ENCODE peak calls at places on chromosomes 4 and X, in seven cellular contexts. M is hepatic stellate cell; L is activated CD4-positive, alpha-beta T cell treated with anti-CD3 and anti-CD28 coated beads, Interleukin-2, amount 50 U/mL, for 1 hour; H is anterior cingulate cortex; R is dorsolateral prefrontal cortex; Y is C1 segment of cervical spinal cord; V is GOT3. X is an unnamed sample.

GRCh38 chr4:122329876-122330595 is 48.8 kb upstream of the ADAD1 start:
- DNase-seq in H (no peak), L (no peak), R (no peak), V (no peak), Y (no peak), M (peak; percentile 4), X (no peak)

GRCh38 chr4:97910005-97910404 is 233.3 kb downstream of the STPG2 start:
- DNase-seq in R (no peak), L (no peak), H (no peak), Y (no peak), V (no peak), M (no peak), X (peak; percentile 18)

GRCh38 chr4:57430706-57431105 is 320.5 kb upstream of the IGFBP7 start:
- DNase-seq in M (no peak), Y (no peak), H (no peak), V (no peak), L (no peak), R (no peak), X (no peak)

GRCh38 chr4:123342498-123342897 is 54.1 kb upstream of the SPRY1 start:
- DNase-seq in V (no peak), H (no peak), L (no peak), R (no peak), Y (no peak), M (no peak), X (no peak)

GRCh38 chr4:30720021-30720655 is at the start of gene PCDH7:
- DNase-seq in Y (no peak), H (no peak), R (peak; percentile 54), M (peak; percentile 54), V (no peak), L (no peak), X (no peak)

GRCh38 chrX:130121505-130121800 is 11.2 kb upstream of the ELF4 start:
- DNase-seq in Y (no peak), V (no peak), L (no peak), M (no peak), R (no peak), H (no peak), X (peak; percentile 75)

GRCh38 chr4:163662761-163663160 is 168.3 kb downstream of the TMA16 start:
- DNase-seq in V (no peak), L (no peak), M (no peak), H (no peak), R (no peak), Y (no peak), X (no peak)

GRCh38 chrX:72236841-72237240 is 2.0 kb downstream of the ERCC6L start:
- DNase-seq in V (no peak), M (peak; percentile 24), L (no peak), R (no peak), H (no peak), Y (no peak), X (no peak)

GRCh38 chrX:68698955-68699354 is 51.5 kb downstream of the STARD8 start:
- DNase-seq in M (no peak), L (no peak), Y (no peak), R (no peak), V (no peak), H (no peak), X (no peak)

GRCh38 chrX:104281564-104281963 is 26.8 kb upstream of the ESX1 start:
- DNase-seq in R (no peak), V (no peak), H (no peak), Y (no peak), L (no peak), M (no peak), X (no peak)

GRCh38 chr4:48194986-48195773 is 61.1 kb upstream of the TXK start:
- DNase-seq in L (no peak), Y (no peak), V (no peak), H (no peak), R (no peak), M (no peak), X (no peak)

GRCh38 chr4:11418610-11419009 is 10.1 kb downstream of the HS3ST1 start:
- DNase-seq in L (no peak), H (no peak), Y (no peak), V (no peak), M (no peak), R (no peak), X (no peak)

GRCh38 chrX:43750248-43750676 is 94.2 kb downstream of the MAOA start:
- DNase-seq in R (no peak), V (no peak), H (peak; percentile 7), Y (no peak), M (peak; percentile 22), L (peak; percentile 15), X (no peak)

GRCh38 chr4:25080571-25080970 is 49.8 kb upstream of the LGI2 start:
- DNase-seq in V (no peak), M (no peak), L (no peak), R (no peak), Y (no peak), H (no peak), X (no peak)

GRCh38 chr4:158255727-158256324 is 45.5 kb downstream of the TMEM144 start:
- DNase-seq in R (no peak), Y (no peak), H (no peak), M (peak; percentile 12), L (no peak), V (no peak), X (no peak)

GRCh38 chrX:13747836-13748235 is 13.3 kb downstream of the OFD1 start:
- DNase-seq in M (peak; percentile 27), Y (no peak), V (no peak), H (no peak), R (no peak), L (peak; percentile 20), X (no peak)

GRCh38 chr4:70399319-70399718 is 1.6 kb downstream of the OPRPN start:
- DNase-seq in R (no peak), L (no peak), V (no peak), Y (no peak), H (no peak), M (no peak), X (no peak)

GRCh38 chr4:147991543-147992295 is 259.8 kb downstream of the ARHGAP10 start:
- DNase-seq in L (no peak), H (no peak), R (no peak), V (no peak), M (no peak), Y (no peak), X (no peak)

GRCh38 chr4:97582890-97583289 is 560.4 kb downstream of the STPG2 start:
- DNase-seq in V (no peak), M (no peak), R (no peak), Y (no peak), L (no peak), H (no peak), X (no peak)

GRCh38 chr4:98510757-98511517 is 147.5 kb downstream of the TSPAN5 start:
- DNase-seq in M (no peak), R (no peak), L (no peak), Y (no peak), H (no peak), V (no peak), X (no peak)

GRCh38 chrX:1389993-1390285 is 2.0 kb downstream of the SLC25A6 start:
- DNase-seq in L (no peak), H (no peak), R (no peak), M (no peak), Y (no peak), V (no peak), X (no peak)

GRCh38 chr4:150049682-150050081 is 28.6 kb upstream of the DCLK2 start:
- DNase-seq in H (no peak), L (no peak), Y (no peak), M (no peak), R (no peak), V (no peak), X (no peak)

GRCh38 chr4:3188118-3188517 is 60.8 kb upstream of the MSANTD1 start:
- DNase-seq in M (no peak), L (no peak), R (no peak), H (no peak), Y (no peak), V (no peak), X (no peak)

GRCh38 chr4:6967846-6968340 is 58.3 kb downstream of the TBC1D14 start:
- DNase-seq in R (no peak), M (no peak), V (no peak), Y (no peak), H (no peak), L (no peak), X (no peak)

GRCh38 chrX:39331062-39331704 is 529.9 kb downstream of the MID1IP1 start:
- DNase-seq in H (no peak), V (no peak), Y (no peak), M (no peak), L (no peak), R (no peak), X (no peak)

GRCh38 chrX:130347336-130347735 is 7.6 kb downstream of the SLC25A14 start:
- DNase-seq in L (no peak), Y (no peak), R (no peak), M (no peak), V (no peak), H (no peak), X (no peak)

GRCh38 chr4:82560853-82561744 is 689 bp downstream of the TMEM150C start:
- DNase-seq in H (peak; percentile 32), L (no peak), V (no peak), Y (no peak), M (no peak), R (no peak), X (peak; percentile 73)

GRCh38 chr4:130542953-130543352 is 1447.0 kb downstream of the C4orf33 start:
- DNase-seq in Y (no peak), H (no peak), R (no peak), V (no peak), L (no peak), M (no peak), X (no peak)

GRCh38 chr4:159503243-159503642 is 400.4 kb downstream of the RAPGEF2 start:
- DNase-seq in M (no peak), H (no peak), Y (no peak), L (no peak), V (no peak), R (no peak), X (no peak)

GRCh38 chr4:48420172-48420571 is 63.0 kb upstream of the SLC10A4 start:
- DNase-seq in H (no peak), R (no peak), L (no peak), V (no peak), Y (no peak), M (no peak), X (no peak)

GRCh38 chrX:103741879-103742278 is 31.2 kb downstream of the TMEM31 start:
- DNase-seq in Y (no peak), V (no peak), M (no peak), L (no peak), R (no peak), H (no peak), X (no peak)

GRCh38 chrX:119887721-119888425 is 7.8 kb upstream of the AKAP14 start:
- DNase-seq in M (no peak), V (peak; percentile 2), R (no peak), Y (no peak), L (peak; percentile 47), H (peak; percentile 4), X (peak; percentile 79)

GRCh38 chr4:183504930-183505555 is at the start of gene ING2:
- DNase-seq in R (no peak), M (peak; percentile 83), L (no peak), H (peak; percentile 94), V (no peak), Y (no peak), X (peak; percentile 88)

GRCh38 chr4:88017516-88018302 is 10.3 kb downstream of the PKD2 start:
- DNase-seq in V (no peak), R (no peak), Y (no peak), H (no peak), L (no peak), M (peak; percentile 81), X (no peak)

GRCh38 chr4:124121511-124121934 is 591.0 kb downstream of the ANKRD50 start:
- DNase-seq in H (no peak), M (no peak), V (no peak), R (no peak), L (no peak), Y (no peak), X (no peak)

GRCh38 chr4:169024762-169025161 is 14.7 kb upstream of the CBR4 start:
- DNase-seq in L (no peak), V (no peak), Y (no peak), H (no peak), R (no peak), M (peak; percentile 52), X (no peak)

GRCh38 chrX:1444896-1445480 is 7.7 kb downstream of the ASMTL start:
- DNase-seq in R (no peak), Y (no peak), V (no peak), L (no peak), H (no peak), M (no peak), X (peak; percentile 18)

X was measured in kidney.